ENCODE peak calls at places on chromosomes 7 and 10, in six cellular contexts. M is transverse colon; C is Right ventricle myocardium superior; P is ureter; A is CD4-positive, CD25-positive, alpha-beta regulatory T cell; L is Calu3. R is an unnamed sample.
A peak's percentile ranks its signal among the peaks of the same experiment; 100 is the strongest.

GRCh38 chr7:25382175-25382574 is 153.9 kb upstream of the NPVF start:
- DNase-seq in M (no peak), C (no peak), P (no peak), A (no peak), L (no peak), R (no peak)

GRCh38 chr10:56212951-56213350 is 148.1 kb downstream of the ZWINT start:
- DNase-seq in M (no peak), C (no peak), P (no peak), A (no peak), L (no peak), R (no peak)

GRCh38 chr7:135355377-135356048 is 121.9 kb downstream of the STRA8 start:
- DNase-seq in M (no peak), C (no peak), P (no peak), A (no peak), L (no peak), R (no peak)

GRCh38 chr7:69780377-69780776 is 182.1 kb downstream of the AUTS2 start:
- DNase-seq in M (no peak), C (no peak), P (no peak), A (no peak), L (no peak), R (peak; percentile 97)

GRCh38 chr10:47379445-47379785 is 4.7 kb downstream of the ZNF488 start:
- DNase-seq in M (no peak), C (no peak), P (peak; percentile 29), A (no peak), L (no peak), R (no peak)

GRCh38 chr7:110502893-110503465 is 587.9 kb upstream of the LRRN3 start:
- DNase-seq in M (no peak), C (no peak), P (no peak), A (no peak), L (no peak), R (no peak)

GRCh38 chr7:80833289-80834104 is 85.4 kb downstream of the SEMA3C start:
- DNase-seq in M (no peak), C (no peak), P (no peak), A (no peak), L (no peak), R (no peak)

GRCh38 chr7:156230576-156230975 is 410.0 kb upstream of the RNF32 start:
- DNase-seq in M (no peak), C (no peak), P (no peak), A (no peak), L (no peak), R (no peak)

GRCh38 chr10:4447977-4448376 is 378.0 kb upstream of the AKR1E2 start:
- DNase-seq in M (no peak), C (no peak), P (no peak), A (no peak), L (no peak), R (no peak)

GRCh38 chr7:150944066-150945042 is 33.8 kb downstream of the KCNH2 start:
- DNase-seq in M (no peak), C (no peak), P (peak; percentile 70), A (no peak), L (no peak), R (no peak)

GRCh38 chr7:16504019-16504418 is 22.6 kb upstream of the LRRC72 start:
- DNase-seq in M (no peak), C (no peak), P (no peak), A (no peak), L (peak; percentile 37), R (no peak)

GRCh38 chr7:266851-267840 is 22.8 kb upstream of the FOXL3 start:
- DNase-seq in M (peak; percentile 80), C (peak; percentile 36), P (no peak), A (no peak), L (peak; percentile 77), R (peak; percentile 54)

GRCh38 chr10:3054183-3054815 is 13.0 kb upstream of the PFKP start:
- DNase-seq in M (no peak), C (no peak), P (no peak), A (no peak), L (no peak), R (no peak)

GRCh38 chr7:4806983-4807625 is 31.7 kb downstream of the AP5Z1 start:
- DNase-seq in M (no peak), C (no peak), P (no peak), A (no peak), L (no peak), R (no peak)

GRCh38 chr7:78912781-78913180 is 540.7 kb downstream of the MAGI2 start:
- DNase-seq in M (no peak), C (no peak), P (no peak), A (no peak), L (no peak), R (no peak)

GRCh38 chr10:4242561-4243035 is 457.6 kb upstream of the KLF6 start:
- DNase-seq in M (no peak), C (peak; percentile 52), P (no peak), A (no peak), L (no peak), R (no peak)

GRCh38 chr10:16953270-16953669 is 136.0 kb upstream of the RSU1 start:
- DNase-seq in M (no peak), C (no peak), P (no peak), A (no peak), L (no peak), R (no peak)

GRCh38 chr10:69651362-69651761 is 21.3 kb downstream of the FAM241B start:
- DNase-seq in M (no peak), C (no peak), P (no peak), A (no peak), L (no peak), R (no peak)

GRCh38 chr7:15571303-15571878 is 9.6 kb upstream of the AGMO start:
- DNase-seq in M (no peak), C (no peak), P (no peak), A (no peak), L (no peak), R (no peak)

GRCh38 chr10:44958196-44958896 is 1.3 kb upstream of the RASSF4 start:
- DNase-seq in M (no peak), C (no peak), P (no peak), A (no peak), L (no peak), R (no peak)

GRCh38 chr10:49634053-49634660 is 20.3 kb downstream of the CHAT start:
- DNase-seq in M (no peak), C (no peak), P (no peak), A (no peak), L (no peak), R (no peak)

GRCh38 chr7:45980181-45980905 is 59.3 kb upstream of the IGFBP3 start:
- DNase-seq in M (no peak), C (no peak), P (no peak), A (no peak), L (no peak), R (no peak)

GRCh38 chr7:23713285-23714235 is 3.5 kb downstream of the STK31 start:
- DNase-seq in M (no peak), C (no peak), P (no peak), A (no peak), L (peak; percentile 43), R (no peak)

GRCh38 chr7:151282111-151282510 is 33.6 kb upstream of the SMARCD3 start:
- DNase-seq in M (no peak), C (no peak), P (no peak), A (no peak), L (no peak), R (no peak)

GRCh38 chr7:159012353-159013069 is 132.2 kb downstream of the VIPR2 start:
- DNase-seq in M (peak; percentile 57), C (peak; percentile 89), P (peak; percentile 76), A (no peak), L (no peak), R (no peak)

GRCh38 chr10:5585517-5586222 is 60.9 kb downstream of the CALML3 start:
- DNase-seq in M (no peak), C (no peak), P (no peak), A (no peak), L (no peak), R (no peak)

GRCh38 chr7:30285531-30286284 is 1.3 kb downstream of the ZNRF2 start:
- DNase-seq in M (peak; percentile 52), C (peak; percentile 55), P (no peak), A (peak; percentile 30), L (peak; percentile 46), R (peak; percentile 38)

GRCh38 chr7:2037301-2037804 is 195.4 kb downstream of the MAD1L1 start:
- DNase-seq in M (no peak), C (peak; percentile 36), P (no peak), A (no peak), L (no peak), R (no peak)

GRCh38 chr7:157444011-157444842 is 107.4 kb downstream of the DNAJB6 start:
- DNase-seq in M (no peak), C (no peak), P (no peak), A (no peak), L (no peak), R (no peak)

R was measured in NCI-H146.